ENCODE peak calls at places on chromosomes 11 and 22, in six cellular contexts. C is body of pancreas, D is endothelial cell of umbilical vein, M is uterus, L is tibial nerve, A is ovary. T is an unnamed sample.

GRCh38 chr11:30244255-30244654 is 13.4 kb downstream of the FSHB start:
- DNase-seq in C (no peak), D (no peak), M (no peak), L (no peak), A (no peak), T (no peak)

GRCh38 chr22:48746789-48747425 is 1080.8 kb downstream of the BRD1 start:
- DNase-seq in C (no peak), D (no peak), M (no peak), L (no peak), A (no peak), T (peak; percentile 38)

GRCh38 chr22:43015677-43016042 is 711 bp upstream of the PACSIN2 start:
- DNase-seq in C (no peak), D (no peak), M (no peak), L (no peak), A (no peak), T (no peak)

GRCh38 chr22:33652596-33652995 is 267.7 kb downstream of the LARGE1 start:
- DNase-seq in C (no peak), D (no peak), M (no peak), L (no peak), A (no peak), T (no peak)

GRCh38 chr11:100525635-100526034 is 161.5 kb upstream of the ARHGAP42 start:
- DNase-seq in C (no peak), D (no peak), M (no peak), L (no peak), A (no peak), T (no peak)

GRCh38 chr11:61959678-61960077 is 7.8 kb downstream of the FTH1 start:
- DNase-seq in C (no peak), D (no peak), M (no peak), L (no peak), A (peak; percentile 24), T (no peak)

GRCh38 chr22:19337137-19337536 is 45.6 kb upstream of the CLTCL1 start:
- DNase-seq in C (no peak), D (no peak), M (no peak), L (no peak), A (no peak), T (no peak)

GRCh38 chr22:23565942-23566715 is 14.0 kb downstream of the IGLL1 start:
- DNase-seq in C (peak; percentile 38), D (no peak), M (no peak), L (no peak), A (no peak), T (peak; percentile 51)

GRCh38 chr11:122293298-122294023 is 177.4 kb upstream of the BLID start:
- DNase-seq in C (no peak), D (no peak), M (no peak), L (no peak), A (no peak), T (no peak)

GRCh38 chr22:21657361-21658118 is 8.3 kb upstream of the PPIL2 start:
- DNase-seq in C (peak; percentile 90), D (peak; percentile 55), M (no peak), L (no peak), A (no peak), T (no peak)

GRCh38 chr22:27639180-27640086 is 162.1 kb downstream of the MN1 start:
- DNase-seq in C (no peak), D (no peak), M (no peak), L (no peak), A (no peak), T (no peak)

GRCh38 chr11:59069082-59069481 is 17.0 kb upstream of the GLYATL1B start:
- DNase-seq in C (no peak), D (no peak), M (no peak), L (no peak), A (no peak), T (no peak)

GRCh38 chr22:24697671-24698082 is 76.8 kb downstream of the PIWIL3 start:
- DNase-seq in C (peak; percentile 67), D (peak; percentile 51), M (no peak), L (peak; percentile 46), A (no peak), T (no peak)

GRCh38 chr22:20776624-20777405 is 2.9 kb downstream of the SERPIND1 start:
- DNase-seq in C (no peak), D (no peak), M (no peak), L (no peak), A (no peak), T (no peak)

GRCh38 chr11:85947431-85948272 is 92.5 kb downstream of the CCDC83 start:
- DNase-seq in C (no peak), D (peak; percentile 97), M (peak; percentile 58), L (peak; percentile 83), A (peak; percentile 71), T (no peak)

GRCh38 chr11:116225236-116225635 is 547.6 kb downstream of the BUD13 start:
- DNase-seq in C (no peak), D (no peak), M (no peak), L (no peak), A (no peak), T (no peak)

GRCh38 chr11:100957499-100957898 is 172.1 kb downstream of the PGR start:
- DNase-seq in C (no peak), D (no peak), M (no peak), L (no peak), A (no peak), T (no peak)

GRCh38 chr11:126591966-126592489 is 236.5 kb downstream of the ST3GAL4 start:
- DNase-seq in C (no peak), D (no peak), M (no peak), L (no peak), A (no peak), T (no peak)
- TF ChIP-seq POLR2A in C (no peak), D (no peak), M (no peak), L (no peak), A (no peak), T (no peak)

GRCh38 chr11:73779084-73779902 is 8.4 kb upstream of the MRPL48 start:
- DNase-seq in C (peak; percentile 99), D (peak; percentile 99), M (peak; percentile 98), L (peak; percentile 95), A (peak; percentile 97), T (peak; percentile 99)
- TF ChIP-seq POLR2A in C (peak; percentile 76), D (peak; percentile 94), M (peak; percentile 31), L (no peak), A (no peak), T (peak; percentile 40)

GRCh38 chr11:66595245-66595904 is 2.4 kb downstream of the CCS start:
- DNase-seq in C (peak; percentile 61), D (no peak), M (no peak), L (no peak), A (peak; percentile 72), T (peak; percentile 78)
- TF ChIP-seq POLR2A in C (no peak), D (no peak), M (no peak), L (no peak), A (no peak), T (no peak)

DNA sequence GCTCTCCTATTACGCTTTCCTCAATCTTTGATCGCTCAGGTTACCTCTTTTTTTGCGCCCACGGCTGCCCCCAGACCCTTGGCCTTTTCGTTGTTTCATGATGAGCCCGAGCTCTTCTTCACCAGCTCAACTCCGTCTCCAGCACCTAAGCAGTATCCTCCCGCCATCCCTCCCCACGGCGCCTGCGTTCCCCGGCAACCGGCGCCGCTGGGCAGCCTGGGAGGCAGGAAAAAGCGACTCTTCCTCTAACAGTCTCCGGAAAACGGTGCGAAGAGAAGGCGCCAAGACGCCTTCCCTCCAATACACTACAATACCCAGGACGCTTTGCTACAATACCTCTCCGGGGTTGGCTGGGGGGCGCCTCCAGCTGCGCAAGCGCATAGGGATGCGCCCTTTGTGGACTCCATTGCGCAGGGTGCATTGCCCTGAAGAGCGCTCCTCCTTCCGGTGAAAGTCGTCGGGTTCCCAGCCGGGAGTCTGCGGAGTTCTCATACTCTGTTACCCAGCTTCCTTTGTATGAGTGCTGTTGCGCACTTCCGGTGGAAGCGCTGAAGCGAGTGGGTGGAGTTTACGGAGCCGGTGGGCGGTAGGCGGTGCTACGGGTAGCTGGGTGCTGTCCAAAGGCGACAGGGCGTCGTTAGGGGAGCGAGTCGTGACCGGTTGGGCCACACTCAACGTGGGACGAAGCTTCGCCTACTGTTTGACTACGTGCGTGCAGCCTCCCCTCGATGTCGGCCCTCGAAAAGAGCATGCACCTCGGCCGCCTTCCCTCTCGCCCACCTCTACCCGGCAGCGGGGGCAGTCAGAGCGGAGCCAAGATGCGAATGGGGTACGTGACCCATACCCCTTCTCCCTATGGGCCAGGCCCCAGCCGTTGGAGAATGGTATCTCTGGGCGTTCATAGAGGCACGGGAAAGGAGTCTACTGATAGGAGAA is at the start of the genes C2CD3 and PPME1:
- DNase-seq in C (peak; percentile 98), D (peak; percentile 100), M (peak; percentile 99), L (peak; percentile 93), A (peak; percentile 98), T (peak; percentile 99)
- TF ChIP-seq POLR2A in C (peak; percentile 88), D (no peak), M (peak; percentile 67), L (peak; percentile 53), A (peak; percentile 57), T (peak; percentile 68)

DNA sequence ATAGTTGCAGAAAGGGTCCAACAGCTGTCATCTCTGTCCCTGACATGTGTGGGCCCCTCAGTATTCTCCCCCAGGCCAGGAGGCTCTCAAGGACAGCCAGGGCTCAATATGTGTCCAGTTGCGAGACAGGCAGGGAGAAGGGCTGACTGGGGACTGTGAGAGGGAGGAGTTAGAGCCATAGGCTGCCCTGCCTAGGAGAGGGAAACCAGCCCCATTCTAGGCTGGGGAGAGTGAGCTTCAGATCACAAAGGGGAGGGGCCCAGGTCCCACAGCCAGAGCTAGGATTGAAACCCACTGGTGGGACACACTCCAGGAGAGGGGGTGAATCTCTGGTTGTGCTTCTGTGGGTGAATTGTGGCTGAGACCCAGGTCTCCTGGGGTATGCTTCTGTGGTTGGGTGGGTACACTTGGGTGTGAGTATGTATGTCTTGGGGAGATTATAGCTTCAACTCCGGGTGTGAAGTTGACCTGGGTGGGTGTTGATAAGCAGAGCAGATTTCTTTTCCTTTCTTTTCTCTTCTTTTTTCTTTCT is 2.1 kb upstream of the CARNS1 start:
- DNase-seq in C (no peak), D (no peak), M (no peak), L (no peak), A (no peak), T (no peak)
- TF ChIP-seq POLR2A in C (no peak), D (no peak), M (no peak), L (no peak), A (no peak), T (no peak)

DNA sequence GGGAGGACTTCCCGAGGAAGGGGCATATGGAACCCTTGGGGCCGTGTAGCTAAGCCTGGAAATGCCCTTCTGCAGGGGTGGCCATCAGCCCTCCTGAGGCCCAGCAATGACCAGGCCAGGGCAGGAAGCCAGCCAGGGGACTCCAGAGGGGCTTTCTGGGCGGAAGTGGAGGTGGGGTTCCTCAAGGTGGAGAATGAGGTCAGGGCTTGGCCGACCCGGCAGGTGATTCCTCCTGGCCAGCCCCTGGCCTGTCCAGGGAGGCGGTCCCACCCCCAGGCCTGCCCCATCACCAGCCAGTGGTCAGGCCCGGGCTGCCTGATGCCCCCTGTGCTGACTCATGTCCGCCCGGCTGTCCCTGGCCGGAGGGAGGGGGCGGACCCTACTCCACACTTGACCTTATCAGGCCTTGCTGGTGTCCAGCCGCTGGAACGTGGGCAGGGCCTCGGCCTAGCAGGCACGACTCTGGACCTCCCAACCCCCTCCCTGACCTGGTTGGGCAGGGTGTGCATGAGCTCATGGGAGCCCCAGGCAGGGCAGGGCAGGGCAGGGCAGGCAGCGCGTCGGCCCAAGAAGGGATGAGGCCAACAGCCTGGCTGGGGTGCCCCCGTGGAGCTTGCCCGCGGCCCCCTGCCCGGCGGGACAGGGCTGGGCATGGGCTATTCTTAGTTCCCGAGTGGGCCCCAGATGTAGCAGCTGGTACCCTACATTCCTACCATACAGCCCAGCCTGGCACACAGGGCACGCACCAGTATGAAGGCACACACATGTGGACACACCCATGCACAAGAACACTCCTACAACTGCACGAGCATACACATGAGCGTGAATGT is 35.9 kb downstream of the RPL3 start:
- DNase-seq in C (no peak), D (peak; percentile 91), M (peak; percentile 79), L (peak; percentile 35), A (peak; percentile 52), T (no peak)
- TF ChIP-seq POLR2A in C (no peak), D (peak; percentile 53), M (peak; percentile 34), L (no peak), A (no peak), T (no peak)

GRCh38 chr11:66438504-66439466 is at the start of gene MRPL11:
- DNase-seq in C (peak; percentile 94), D (peak; percentile 95), M (peak; percentile 87), L (peak; percentile 93), A (peak; percentile 85), T (peak; percentile 91)
- TF ChIP-seq POLR2A in C (peak; percentile 36), D (no peak), M (no peak), L (no peak), A (no peak), T (no peak)

T was measured in sigmoid colon.